ENCODE peak calls at places on chromosomes 1 and 21, in five cellular contexts. T is iPS-NIHi11, F is HEK293T, X is non-pigmented ciliary epithelial cell, C is NCI-H1694 treated with DMSO at 0.1 percent for 48 hours. J is an unnamed sample.

GRCh38 chr21:18832081-18832670 is 428.6 kb upstream of the TMPRSS15 start:
- DNase-seq in T (no peak), C (no peak), F (no peak), X (no peak), J (no peak)

GRCh38 chr1:198893141-198893540 is 254.3 kb downstream of the PTPRC start:
- DNase-seq in X (no peak), C (no peak), T (no peak), F (no peak), J (no peak)

GRCh38 chr1:2492091-2492490 is 16.0 kb downstream of the PLCH2 start:
- DNase-seq in T (no peak), X (no peak), C (no peak), F (no peak), J (no peak)

GRCh38 chr1:48006318-48006717 is 9.1 kb upstream of the TRABD2B start:
- DNase-seq in T (no peak), X (no peak), C (no peak), F (no peak), J (no peak)

GRCh38 chr1:39102537-39103320 is 76.6 kb downstream of the NDUFS5 start:
- DNase-seq in X (no peak), T (peak), F (peak), C (peak), J (peak)

GRCh38 chr1:8905582-8906191 is 27.2 kb upstream of the ENO1 start:
- DNase-seq in F (no peak), T (no peak), C (no peak), X (no peak), J (no peak)

GRCh38 chr1:64489707-64490106 is 19.8 kb downstream of the CACHD1 start:
- DNase-seq in F (no peak), C (no peak), T (no peak), X (no peak), J (no peak)

GRCh38 chr1:88801575-88802208 is 89.7 kb downstream of the GTF2B start:
- DNase-seq in C (no peak), T (no peak), F (no peak), X (peak), J (no peak)

GRCh38 chr1:184838374-184838995 is 83.8 kb upstream of the EDEM3 start:
- DNase-seq in F (no peak), C (no peak), X (peak), T (no peak), J (peak)

GRCh38 chr1:56516539-56517252 is 62.7 kb downstream of the PLPP3 start:
- DNase-seq in C (no peak), T (peak), X (peak), F (no peak), J (peak)

GRCh38 chr21:45539796-45540600 is 2.2 kb downstream of the SLC19A1 start:
- DNase-seq in F (no peak), C (no peak), T (no peak), X (no peak), J (no peak)

GRCh38 chr1:119372493-119373086 is 4.0 kb downstream of the HAO2 start:
- DNase-seq in X (no peak), C (no peak), T (peak), F (peak), J (no peak)

GRCh38 chr1:230139306-230139705 is 72.3 kb downstream of the GALNT2 start:
- DNase-seq in X (no peak), T (no peak), C (no peak), F (no peak), J (no peak)